ENCODE peak calls at places on chromosomes 2 and 18, in eight cellular contexts. M is heart right ventricle; T is BJ; H is cardiac fibroblast; B is CD8-positive, alpha-beta memory T cell; W is body of pancreas; P is A549; G is sigmoid colon. Q is an unnamed sample.

GRCh38 chr2:118635891-118636290 is 211.6 kb downstream of the EN1 start:
- DNase-seq in M (no peak), T (no peak), H (no peak), B (no peak), W (no peak), P (no peak), G (no peak), Q (no peak)

GRCh38 chr18:44786697-44787096 is 106.0 kb downstream of the SETBP1 start:
- DNase-seq in M (no peak), T (no peak), H (no peak), B (no peak), W (no peak), P (no peak), G (no peak), Q (no peak)

GRCh38 chr2:237742191-237742590 is 56.4 kb upstream of the RBM44 start:
- DNase-seq in M (no peak), T (no peak), H (no peak), B (no peak), W (no peak), P (no peak), G (peak), Q (no peak)

GRCh38 chr18:78873916-78874505 is 105.6 kb upstream of the SALL3 start:
- DNase-seq in M (no peak), T (no peak), H (no peak), B (no peak), W (no peak), P (no peak), G (no peak), Q (no peak)

GRCh38 chr18:26685438-26686173 is 137.3 kb upstream of the KCTD1 start:
- DNase-seq in M (no peak), T (no peak), H (no peak), B (no peak), W (no peak), P (no peak), G (no peak), Q (no peak)

GRCh38 chr2:28486526-28486925 is 9.3 kb upstream of the PLB1 start:
- DNase-seq in M (no peak), T (no peak), H (no peak), B (no peak), W (no peak), P (no peak), G (no peak), Q (no peak)

GRCh38 chr2:206858972-206859739 is 80.2 kb upstream of the CPO start:
- DNase-seq in M (no peak), T (no peak), H (no peak), B (peak), W (no peak), P (no peak), G (no peak), Q (no peak)

GRCh38 chr18:68428026-68428425 is 286.9 kb downstream of the TMX3 start:
- DNase-seq in M (no peak), T (peak), H (peak), B (no peak), W (no peak), P (no peak), G (no peak), Q (no peak)

GRCh38 chr2:168530980-168531379 is 74.9 kb downstream of the CERS6 start:
- DNase-seq in M (no peak), T (no peak), H (peak), B (no peak), W (no peak), P (no peak), G (no peak), Q (no peak)

GRCh38 chr2:76478636-76479035 is 767.9 kb upstream of the GCFC2 start:
- DNase-seq in M (no peak), T (no peak), H (no peak), B (no peak), W (no peak), P (no peak), G (no peak), Q (no peak)

GRCh38 chr2:230418341-230419016 is 2.5 kb downstream of the SP100 start:
- DNase-seq in M (no peak), T (no peak), H (peak), B (no peak), W (no peak), P (no peak), G (no peak), Q (no peak)

GRCh38 chr18:54031243-54031642 is 193.2 kb downstream of the MBD2 start:
- DNase-seq in M (no peak), T (no peak), H (no peak), B (no peak), W (no peak), P (no peak), G (no peak), Q (no peak)

GRCh38 chr2:217992061-217992460 is 10.7 kb downstream of the TNS1 start:
- DNase-seq in M (no peak), T (no peak), H (no peak), B (no peak), W (no peak), P (no peak), G (no peak), Q (no peak)

GRCh38 chr18:9925369-9925768 is 11.6 kb downstream of the VAPA start:
- DNase-seq in M (no peak), T (no peak), H (peak), B (no peak), W (no peak), P (no peak), G (no peak), Q (no peak)

GRCh38 chr2:152694161-152694661 is 23.1 kb downstream of the PRPF40A start:
- DNase-seq in M (no peak), T (no peak), H (peak), B (peak), W (no peak), P (peak), G (no peak), Q (no peak)

GRCh38 chr2:109636290-109636675 is 22.1 kb downstream of the SOWAHC start:
- DNase-seq in M (no peak), T (no peak), H (peak), B (no peak), W (no peak), P (no peak), G (no peak), Q (no peak)

GRCh38 chr2:216082805-216083204 is 1.1 kb downstream of the TMEM169 start:
- DNase-seq in M (no peak), T (no peak), H (no peak), B (no peak), W (no peak), P (no peak), G (no peak), Q (no peak)
- H3K4me3 ChIP-seq in M (no peak), T (no peak), H (no peak), B (peak), W (no peak), P (no peak), G (no peak), Q (no peak)

DNA sequence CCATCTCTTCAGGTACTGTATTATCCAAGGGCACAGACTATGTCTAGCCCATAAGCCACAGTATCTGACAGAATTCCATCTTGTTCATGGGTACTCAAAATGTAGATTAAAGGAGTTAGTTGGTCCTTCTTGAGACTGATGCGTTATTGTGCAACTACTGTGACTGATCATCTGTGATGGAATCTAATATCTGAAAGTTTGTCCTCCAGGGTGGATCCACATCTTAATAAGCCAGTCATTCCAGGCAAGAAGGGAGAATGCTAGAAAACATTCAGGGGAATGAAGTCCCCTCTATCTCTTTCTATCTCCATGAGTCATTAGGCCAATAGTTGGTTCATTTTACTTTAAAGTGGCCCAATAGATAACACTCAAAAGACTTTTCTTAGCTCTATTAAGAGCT is 252.6 kb downstream of the EXOC6B start:
- DNase-seq in M (no peak), T (no peak), H (no peak), B (no peak), W (no peak), P (no peak), G (no peak), Q (no peak)
- H3K4me3 ChIP-seq in M (no peak), T (no peak), H (no peak), B (no peak), W (no peak), P (no peak), G (no peak), Q (no peak)

DNA sequence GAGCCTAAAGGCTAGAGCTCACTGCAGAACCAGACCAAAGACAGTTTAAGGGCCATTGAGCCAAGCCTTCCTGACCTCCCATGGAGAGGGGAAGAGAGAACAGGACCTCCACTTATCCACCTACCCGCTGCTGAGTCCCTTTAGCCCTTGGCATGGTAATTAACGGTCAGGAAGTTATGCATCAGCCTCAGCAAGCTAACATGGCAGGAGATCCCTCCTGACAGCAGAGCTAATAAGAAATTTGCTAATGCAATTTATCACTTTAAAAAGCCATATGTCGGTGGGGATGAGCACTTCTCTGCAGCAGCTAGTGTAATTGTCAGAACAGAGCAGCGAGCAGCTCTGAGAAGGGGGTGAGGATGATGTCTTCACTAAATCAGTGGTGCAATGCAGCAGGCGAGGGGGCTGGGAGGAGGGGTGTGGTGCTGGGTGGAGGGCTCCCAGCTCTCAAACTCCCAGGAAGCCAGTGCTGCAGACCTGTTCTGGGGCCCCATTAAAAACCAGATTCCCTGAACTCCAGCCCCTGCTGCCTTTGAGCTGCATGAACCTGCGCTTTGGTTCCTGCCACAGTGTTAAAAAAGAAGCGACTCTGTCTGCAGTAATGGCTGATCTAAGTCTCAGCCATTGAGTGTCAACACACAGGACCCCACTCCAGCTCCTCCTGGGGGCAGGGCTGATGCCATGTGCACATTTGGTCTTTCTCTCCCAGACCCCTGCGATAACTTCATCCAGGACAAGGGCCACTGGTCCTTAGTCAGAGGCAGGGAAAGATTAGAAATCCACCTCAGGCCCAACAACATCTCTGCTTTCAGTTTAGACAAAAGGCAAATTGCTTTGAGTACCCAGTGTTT is 84.2 kb upstream of the STPG4 start:
- DNase-seq in M (no peak), T (no peak), H (no peak), B (no peak), W (no peak), P (no peak), G (no peak), Q (no peak)
- H3K4me3 ChIP-seq in M (no peak), T (no peak), H (no peak), B (no peak), W (no peak), P (no peak), G (no peak), Q (no peak)

DNA sequence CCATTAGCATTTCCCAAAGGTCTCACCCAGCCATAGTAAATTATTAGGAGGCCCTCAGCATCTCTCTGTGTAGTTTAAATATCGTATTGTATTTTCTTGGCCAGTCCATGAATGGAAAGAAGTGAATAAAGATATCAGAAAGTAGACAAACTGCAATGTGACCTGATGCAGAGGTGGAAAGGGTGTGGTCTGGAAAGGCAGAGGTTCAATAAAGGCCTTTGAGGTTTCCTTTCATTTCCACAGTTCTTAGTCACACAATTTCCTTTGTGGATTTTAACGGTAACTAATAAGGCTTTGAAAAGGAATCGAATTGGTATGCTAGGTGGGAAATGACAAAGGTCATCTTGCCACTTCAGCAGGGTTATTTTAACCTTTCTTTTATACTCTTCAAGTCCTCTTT is 20.1 kb upstream of the WIPF1 start:
- DNase-seq in M (no peak), T (no peak), H (no peak), B (no peak), W (no peak), P (no peak), G (no peak), Q (no peak)
- H3K4me3 ChIP-seq in M (no peak), T (no peak), H (no peak), B (peak), W (no peak), P (no peak), G (no peak), Q (no peak)

DNA sequence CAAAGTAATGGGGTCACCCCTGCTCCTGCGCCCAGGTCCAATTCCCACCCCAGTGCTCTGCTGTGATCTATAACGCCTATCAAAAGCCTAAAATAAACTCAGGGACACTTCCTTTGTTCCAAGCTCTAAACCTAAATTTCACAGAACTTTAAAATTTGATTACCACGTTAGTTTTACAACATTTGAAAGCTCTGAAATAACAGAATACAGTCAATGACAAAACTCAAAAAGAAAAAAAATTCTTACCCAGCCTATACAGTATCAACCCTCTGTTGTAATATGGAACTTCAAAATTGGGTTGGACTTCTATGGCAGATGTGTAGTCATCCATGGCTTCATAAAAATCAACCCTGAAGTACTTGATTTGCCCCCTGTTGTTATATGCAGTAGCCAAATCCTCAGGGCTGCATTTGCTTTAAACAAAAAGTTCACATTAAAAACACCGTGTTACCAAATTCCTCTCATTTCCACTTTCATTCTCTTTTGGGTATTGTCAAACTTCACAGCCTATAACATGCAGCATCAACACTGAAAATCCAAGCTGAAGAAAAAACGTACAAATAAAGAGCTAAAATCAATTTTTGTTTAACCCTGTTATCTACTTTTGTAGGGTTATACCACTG is 4.0 kb downstream of the TTC32 start:
- DNase-seq in M (no peak), T (no peak), H (no peak), B (no peak), W (no peak), P (no peak), G (no peak), Q (no peak)
- H3K4me3 ChIP-seq in M (no peak), T (no peak), H (no peak), B (no peak), W (no peak), P (no peak), G (no peak), Q (peak)

Q was measured in stomach.